ENCODE peak calls at places on chromosomes 2 and 18, in four cellular contexts. L is occipital lobe; Z is CD8-positive, alpha-beta T cell; K is T-helper 9 cell. U is an unnamed sample.
A peak's percentile ranks its signal among the peaks of the same experiment; 100 is the strongest.

GRCh38 chr2:162198239-162198638 is 45.0 kb downstream of the FAP start:
- DNase-seq in L (no peak), Z (no peak), K (no peak), U (no peak)

GRCh38 chr2:99602475-99602874 is 112.7 kb upstream of the REV1 start:
- DNase-seq in L (no peak), Z (no peak), K (no peak), U (no peak)

GRCh38 chr2:231288535-231289078 is 90.2 kb downstream of the ARMC9 start:
- DNase-seq in L (no peak), Z (no peak), K (no peak), U (no peak)

GRCh38 chr2:74261204-74261864 is 62.9 kb downstream of the MTHFD2 start:
- DNase-seq in L (no peak), Z (no peak), K (no peak), U (no peak)

GRCh38 chr2:234278556-234279286 is 218.2 kb downstream of the ARL4C start:
- DNase-seq in L (no peak), Z (no peak), K (no peak), U (peak; percentile 28)

GRCh38 chr18:32319084-32319483 is 129.2 kb downstream of the MEP1B start:
- DNase-seq in L (no peak), Z (no peak), K (no peak), U (no peak)

GRCh38 chr2:98874186-98874689 is 61.8 kb downstream of the CRACDL start:
- DNase-seq in L (no peak), Z (no peak), K (no peak), U (no peak)

GRCh38 chr2:84980263-84980983 is 9.5 kb downstream of the KCMF1 start:
- DNase-seq in L (no peak), Z (no peak), K (no peak), U (no peak)

GRCh38 chr2:73293534-73294171 is at the start of gene EGR4:
- DNase-seq in L (peak; percentile 77), Z (peak; percentile 79), K (peak; percentile 83), U (peak; percentile 87)

GRCh38 chr2:37348155-37348554 is 3.7 kb downstream of the QPCT start:
- DNase-seq in L (no peak), Z (no peak), K (no peak), U (no peak)

U was measured in activated T-helper 2 cell treated with anti-CD3 and anti-CD28 coated beads, Interferon-gamma antibody, Interleukin-2, Interleukin-4, amounts not matched to agents 10 μg/mL and 5 μg/mL and 100 μg/mL, durations not matched to agents 14 hours and 24 hours and 36 hours.